ENCODE peak calls at places on chromosomes 11 and 22, in four cellular contexts. I is neural progenitor cell, V is GM23338, H is PC-9. W is an unnamed sample.
A peak's percentile ranks its signal among the peaks of the same experiment; 100 is the strongest.

GRCh38 chr11:12319734-12320387 is 57.5 kb upstream of the PARVA start:
- DNase-seq in I (no peak), V (no peak), H (no peak), W (no peak)

GRCh38 chr22:45468872-45469572 is 33.7 kb upstream of the FBLN1 start:
- DNase-seq in I (no peak), V (no peak), H (peak; percentile 71), W (no peak)

GRCh38 chr11:47143322-47143721 is 33.4 kb downstream of the ARFGAP2 start:
- DNase-seq in I (no peak), V (no peak), H (peak; percentile 75), W (no peak)

GRCh38 chr11:64649304-64649703 is 58.3 kb downstream of the SLC22A12 start:
- DNase-seq in I (peak; percentile 85), V (peak; percentile 86), H (no peak), W (no peak)

GRCh38 chr22:20750461-20751184 is 23.3 kb upstream of the SERPIND1 start:
- DNase-seq in I (no peak), V (no peak), H (no peak), W (no peak)

GRCh38 chr22:30234786-30235470 is 11.6 kb downstream of the LIF start:
- DNase-seq in I (no peak), V (no peak), H (peak; percentile 81), W (no peak)

GRCh38 chr22:48886604-48887393 is 940.9 kb downstream of the BRD1 start:
- DNase-seq in I (no peak), V (no peak), H (no peak), W (no peak)

GRCh38 chr11:120136356-120136755 is 1.6 kb downstream of the TRIM29 start:
- DNase-seq in I (no peak), V (no peak), H (no peak), W (no peak)

GRCh38 chr11:71420455-71421241 is 27.5 kb downstream of the DHCR7 start:
- DNase-seq in I (peak; percentile 79), V (peak; percentile 88), H (peak; percentile 48), W (no peak)

GRCh38 chr22:44173154-44173553 is 7.6 kb upstream of the PARVG start:
- DNase-seq in I (no peak), V (no peak), H (no peak), W (no peak)

GRCh38 chr11:47160753-47161133 is 15.9 kb downstream of the ARFGAP2 start:
- DNase-seq in I (no peak), V (peak; percentile 30), H (peak; percentile 22), W (no peak)

GRCh38 chr11:115476463-115477286 is 27.5 kb downstream of the CADM1 start:
- DNase-seq in I (no peak), V (no peak), H (no peak), W (no peak)

GRCh38 chr11:4087551-4087950 is 7.0 kb upstream of the RRM1 start:
- DNase-seq in I (no peak), V (peak; percentile 62), H (no peak), W (no peak)

GRCh38 chr11:93895106-93895862 is 44.9 kb upstream of the VSTM5 start:
- DNase-seq in I (peak; percentile 84), V (peak; percentile 93), H (peak; percentile 69), W (peak; percentile 2)

GRCh38 chr11:39651857-39652461 is 1807.5 kb downstream of the LRRC4C start:
- DNase-seq in I (no peak), V (no peak), H (no peak), W (no peak)

GRCh38 chr11:26985941-26986340 is 8.0 kb upstream of the FIBIN start:
- DNase-seq in I (no peak), V (no peak), H (no peak), W (no peak)

GRCh38 chr11:117875397-117876048 is 935 bp downstream of the FXYD6 start:
- DNase-seq in I (peak; percentile 64), V (peak; percentile 73), H (no peak), W (no peak)

GRCh38 chr22:35804421-35804820 is 86.7 kb downstream of the APOL5 start:
- DNase-seq in I (no peak), V (no peak), H (no peak), W (no peak)

GRCh38 chr11:73113426-73113825 is 28.7 kb downstream of the FCHSD2 start:
- DNase-seq in I (no peak), V (no peak), H (no peak), W (no peak)

GRCh38 chr22:42813501-42813900 is 43.6 kb downstream of the ARFGAP3 start:
- DNase-seq in I (no peak), V (no peak), H (no peak), W (no peak)

GRCh38 chr22:42816339-42816738 is 40.7 kb downstream of the ARFGAP3 start:
- DNase-seq in I (no peak), V (no peak), H (no peak), W (no peak)

GRCh38 chr22:42814616-42815015 is 42.5 kb downstream of the ARFGAP3 start:
- DNase-seq in I (no peak), V (no peak), H (no peak), W (no peak)

GRCh38 chr22:42811510-42811909 is 45.6 kb downstream of the ARFGAP3 start:
- DNase-seq in I (no peak), V (no peak), H (no peak), W (no peak)

DNA sequence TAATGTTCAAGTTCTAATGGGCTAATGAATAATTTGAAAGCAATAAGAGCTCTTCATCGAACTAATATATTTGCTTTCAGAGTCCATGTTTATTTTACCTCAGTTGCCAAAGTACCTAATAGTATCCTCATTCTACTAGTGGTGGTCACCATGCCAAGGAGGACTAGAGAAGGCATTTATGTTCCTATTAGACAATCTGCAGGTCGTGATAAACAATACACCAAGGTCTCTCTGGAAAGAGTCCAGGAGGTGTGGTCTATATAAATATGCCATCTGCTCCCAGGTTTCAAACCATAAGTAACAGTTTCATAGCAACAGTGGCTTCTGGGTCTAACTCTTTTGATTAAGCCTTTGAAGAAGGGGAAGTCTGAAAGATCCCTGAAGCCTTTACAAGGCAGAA is 42.9 kb downstream of the ARFGAP3 start:
- DNase-seq in I (no peak), V (no peak), H (no peak), W (no peak)
- H3K27ac ChIP-seq in I (no peak overlapping the region), V (no peak overlapping the region), H (no peak overlapping the region), W (no peak overlapping the region)

GRCh38 chr22:40239345-40239683 is 61.6 kb downstream of the TNRC6B start:
- DNase-seq in I (no peak), V (no peak), H (no peak), W (no peak)

GRCh38 chr22:40238425-40239344 is 61.0 kb downstream of the TNRC6B start:
- DNase-seq in I (no peak), V (peak; percentile 53), H (peak; percentile 89), W (no peak)

GRCh38 chr22:40236131-40236665 is 58.5 kb downstream of the TNRC6B start:
- DNase-seq in I (no peak), V (no peak), H (no peak), W (no peak)

GRCh38 chr22:40237241-40237640 is 59.5 kb downstream of the TNRC6B start:
- DNase-seq in I (no peak), V (no peak), H (no peak), W (no peak)

GRCh38 chr22:40237788-40238424 is 60.2 kb downstream of the TNRC6B start:
- DNase-seq in I (no peak), V (no peak), H (no peak), W (no peak)
- H3K27ac ChIP-seq in I (no peak overlapping the region), V (peak overlapping the region; percentile 20), H (peak overlapping the region; percentile 87), W (no peak overlapping the region)

DNA sequence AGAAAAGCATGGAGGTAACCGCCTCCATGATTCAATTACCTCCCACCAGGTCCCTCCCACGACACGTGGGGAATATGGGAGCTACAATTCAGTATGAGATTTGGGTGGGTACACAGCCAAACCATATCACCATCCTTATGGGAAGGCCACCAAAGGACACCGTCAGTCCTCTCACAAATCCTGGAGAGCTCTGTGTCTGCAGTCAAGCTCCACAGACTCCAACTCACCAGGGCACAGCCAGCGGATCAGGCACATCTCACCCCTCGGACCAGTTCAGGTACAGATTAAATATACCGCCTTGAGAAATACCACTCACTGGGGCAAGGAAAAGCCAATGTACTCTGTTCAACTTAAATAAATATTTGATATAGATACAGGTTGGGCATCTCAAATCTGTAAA is 100.3 kb downstream of the MICAL3 start:
- DNase-seq in I (no peak), V (no peak), H (no peak), W (no peak)
- H3K27ac ChIP-seq in I (no peak overlapping the region), V (no peak overlapping the region), H (no peak overlapping the region), W (no peak overlapping the region)

GRCh38 chr11:132249256-132249655 is 878.8 kb downstream of the NTM start:
- DNase-seq in I (no peak), V (no peak), H (no peak), W (no peak)
- H3K27ac ChIP-seq in I (no peak overlapping the region), V (no peak overlapping the region), H (no peak overlapping the region), W (no peak overlapping the region)

DNA sequence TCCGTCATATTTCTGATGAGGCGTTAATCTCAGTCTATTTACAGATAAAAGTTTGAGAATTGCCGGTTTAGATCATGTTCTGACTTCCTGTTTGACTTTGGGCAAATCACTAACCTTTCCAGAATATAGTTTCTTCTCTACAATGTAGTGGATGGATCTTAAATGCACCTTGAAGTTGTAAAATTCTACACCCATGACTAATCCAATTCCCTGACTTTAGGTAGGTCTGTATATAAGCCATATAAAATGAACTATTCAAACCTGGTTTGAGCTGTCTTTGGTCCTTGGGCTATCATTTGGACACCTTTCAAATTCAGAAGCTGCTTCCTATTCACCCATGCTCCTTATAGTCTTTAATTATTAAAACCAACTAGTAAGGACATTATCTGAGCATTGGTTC is 52.2 kb upstream of the BLID start:
- DNase-seq in I (no peak), V (no peak), H (no peak), W (no peak)
- H3K27ac ChIP-seq in I (no peak overlapping the region), V (no peak overlapping the region), H (peak overlapping the region; percentile 71), W (no peak overlapping the region)

DNA sequence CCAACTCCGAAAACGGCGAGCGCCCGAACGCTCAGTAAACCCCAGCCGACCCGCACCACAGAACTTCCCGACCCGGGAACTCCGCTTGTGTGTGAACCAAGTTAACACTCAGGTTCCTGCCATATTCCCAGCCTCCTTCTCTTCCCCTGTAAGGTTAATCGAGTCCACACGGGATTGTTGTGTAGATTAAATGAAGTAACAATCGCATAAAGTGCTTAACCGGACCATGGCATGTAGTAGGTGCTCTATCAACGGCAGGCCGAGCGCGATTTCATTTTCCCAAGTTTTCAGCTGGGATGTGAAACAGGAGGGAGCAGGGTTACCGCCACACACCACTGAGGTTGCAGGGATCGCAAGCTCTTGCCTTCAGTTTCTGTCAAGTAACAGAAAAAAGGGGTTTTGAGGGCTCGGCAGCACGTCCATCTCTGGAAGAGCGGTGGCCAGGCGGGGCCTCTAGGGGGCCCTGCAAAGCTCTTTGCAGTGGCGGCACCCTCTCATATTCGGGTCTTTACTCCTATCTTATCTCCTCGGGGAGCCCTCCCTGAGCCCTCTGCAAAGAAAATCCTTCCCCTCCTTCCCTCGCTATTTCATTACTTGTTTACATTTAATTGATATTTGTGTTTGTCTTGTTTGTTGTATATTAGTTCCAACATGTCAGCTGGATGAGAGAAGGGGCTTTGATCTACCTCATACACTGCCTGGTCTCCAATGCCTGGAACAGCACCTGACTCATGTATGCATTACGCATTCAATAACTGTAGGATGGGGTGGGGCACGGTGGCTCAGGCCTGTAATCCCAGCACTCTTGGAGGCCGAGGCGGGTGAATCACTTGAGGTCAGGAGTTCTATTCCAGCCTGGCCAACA is 792 bp upstream of the PLEKHA7 start:
- DNase-seq in I (peak; percentile 82), V (peak; percentile 83), H (peak; percentile 88), W (no peak)
- H3K27ac ChIP-seq in I (no peak overlapping the region), V (no peak overlapping the region), H (peak overlapping the region; percentile 70), W (no peak overlapping the region)